ENCODE peak calls at places on chromosomes 7 and 10, in five cellular contexts. One of them, this sample, is unnamed. For H3K4me1, the result is how much of the 10 kb centered on the place peaks cover.

GRCh38 chr7:151694828-151695580 is 175.3 kb upstream of the RHEB start:
- DNase-seq in pancreas: peak
- DNase-seq in spleen: peak
- DNase-seq in esophagus squamous epithelium: no peak
- DNase-seq in ovary: no peak
- DNase-seq in this sample: peak

GRCh38 chr7:101900103-101900502 is 82.7 kb downstream of the CUX1 start:
- DNase-seq in pancreas: no peak
- DNase-seq in spleen: peak
- DNase-seq in esophagus squamous epithelium: no peak
- DNase-seq in ovary: no peak
- DNase-seq in this sample: no peak

GRCh38 chr10:77637986-77638765 is 568 bp upstream of the KCNMA1 start:
- DNase-seq in pancreas: peak
- DNase-seq in spleen: peak
- DNase-seq in esophagus squamous epithelium: no peak
- DNase-seq in ovary: peak
- DNase-seq in this sample: peak

GRCh38 chr7:41188163-41189130 is 514.4 kb downstream of the INHBA start:
- DNase-seq in pancreas: no peak
- DNase-seq in spleen: no peak
- DNase-seq in esophagus squamous epithelium: no peak
- DNase-seq in ovary: no peak
- DNase-seq in this sample: no peak

GRCh38 chr7:101156866-101157589 is 2.8 kb downstream of the AP1S1 start:
- DNase-seq in pancreas: no peak
- DNase-seq in spleen: no peak
- DNase-seq in esophagus squamous epithelium: no peak
- DNase-seq in ovary: no peak
- DNase-seq in this sample: no peak

GRCh38 chr10:27192284-27192683 is 37.1 kb downstream of the MASTL start:
- DNase-seq in pancreas: no peak
- DNase-seq in spleen: no peak
- DNase-seq in esophagus squamous epithelium: no peak
- DNase-seq in ovary: no peak
- DNase-seq in this sample: no peak

GRCh38 chr7:91089382-91089963 is 174.8 kb upstream of the FZD1 start:
- DNase-seq in pancreas: peak
- DNase-seq in spleen: no peak
- DNase-seq in esophagus squamous epithelium: no peak
- DNase-seq in ovary: no peak
- DNase-seq in this sample: no peak

GRCh38 chr7:45696476-45696875 is 122.3 kb downstream of the ADCY1 start:
- DNase-seq in pancreas: no peak
- DNase-seq in spleen: peak
- DNase-seq in esophagus squamous epithelium: no peak
- DNase-seq in ovary: no peak
- DNase-seq in this sample: peak

GRCh38 chr7:133011746-133012145 is 70.1 kb downstream of the CHCHD3 start:
- DNase-seq in pancreas: no peak
- DNase-seq in spleen: no peak
- DNase-seq in esophagus squamous epithelium: no peak
- DNase-seq in ovary: no peak
- DNase-seq in this sample: no peak

GRCh38 chr10:13717571-13717935 is 130.8 kb downstream of the PRPF18 start:
- DNase-seq in pancreas: no peak
- DNase-seq in spleen: no peak
- DNase-seq in esophagus squamous epithelium: no peak
- DNase-seq in ovary: no peak
- DNase-seq in this sample: no peak

GRCh38 chr10:13718820-13719219 is 132.1 kb downstream of the PRPF18 start:
- DNase-seq in pancreas: no peak
- DNase-seq in spleen: no peak
- DNase-seq in esophagus squamous epithelium: no peak
- DNase-seq in ovary: no peak
- DNase-seq in this sample: no peak

GRCh38 chr10:13716161-13717071 is 129.7 kb downstream of the PRPF18 start:
- DNase-seq in pancreas: no peak
- DNase-seq in spleen: no peak
- DNase-seq in esophagus squamous epithelium: no peak
- DNase-seq in ovary: no peak
- DNase-seq in this sample: no peak

GRCh38 chr10:13719411-13719810 is 132.6 kb downstream of the PRPF18 start:
- DNase-seq in pancreas: no peak
- DNase-seq in spleen: peak
- DNase-seq in esophagus squamous epithelium: no peak
- DNase-seq in ovary: no peak
- DNase-seq in this sample: no peak

GRCh38 chr10:13717936-13718772 is 131.4 kb downstream of the PRPF18 start:
- DNase-seq in pancreas: peak
- DNase-seq in spleen: peak
- DNase-seq in esophagus squamous epithelium: no peak
- DNase-seq in ovary: peak
- DNase-seq in this sample: peak
- H3K4me3 ChIP-seq in pancreas: peak
- H3K4me3 ChIP-seq in spleen: peak
- H3K4me3 ChIP-seq in esophagus squamous epithelium: peak
- H3K4me3 ChIP-seq in ovary: peak
- H3K4me3 ChIP-seq in this sample: peak

GRCh38 chr10:69007260-69007659 is 18.7 kb downstream of the KIFBP start:
- DNase-seq in pancreas: no peak
- DNase-seq in spleen: no peak
- DNase-seq in esophagus squamous epithelium: no peak
- DNase-seq in ovary: no peak
- DNase-seq in this sample: no peak
- TF ChIP-seq CTCF in pancreas: no peak
- TF ChIP-seq CTCF in spleen: no peak
- TF ChIP-seq CTCF in esophagus squamous epithelium: no peak
- TF ChIP-seq CTCF in ovary: no peak
- TF ChIP-seq CTCF in this sample: no peak

GRCh38 chr10:90912176-90912575 is 8.7 kb downstream of the ANKRD1 start:
- DNase-seq in pancreas: no peak
- DNase-seq in spleen: no peak
- DNase-seq in esophagus squamous epithelium: no peak
- DNase-seq in ovary: no peak
- DNase-seq in this sample: no peak

GRCh38 chr10:90913774-90914420 is 7.0 kb downstream of the ANKRD1 start:
- DNase-seq in pancreas: no peak
- DNase-seq in spleen: no peak
- DNase-seq in esophagus squamous epithelium: no peak
- DNase-seq in ovary: no peak
- DNase-seq in this sample: no peak

GRCh38 chr10:90916392-90917110 is 4.3 kb downstream of the ANKRD1 start:
- DNase-seq in pancreas: no peak
- DNase-seq in spleen: no peak
- DNase-seq in esophagus squamous epithelium: no peak
- DNase-seq in ovary: no peak
- DNase-seq in this sample: no peak

GRCh38 chr10:90915141-90916075 is 5.5 kb downstream of the ANKRD1 start:
- DNase-seq in pancreas: no peak
- DNase-seq in spleen: no peak
- DNase-seq in esophagus squamous epithelium: no peak
- DNase-seq in ovary: no peak
- DNase-seq in this sample: no peak

DNA sequence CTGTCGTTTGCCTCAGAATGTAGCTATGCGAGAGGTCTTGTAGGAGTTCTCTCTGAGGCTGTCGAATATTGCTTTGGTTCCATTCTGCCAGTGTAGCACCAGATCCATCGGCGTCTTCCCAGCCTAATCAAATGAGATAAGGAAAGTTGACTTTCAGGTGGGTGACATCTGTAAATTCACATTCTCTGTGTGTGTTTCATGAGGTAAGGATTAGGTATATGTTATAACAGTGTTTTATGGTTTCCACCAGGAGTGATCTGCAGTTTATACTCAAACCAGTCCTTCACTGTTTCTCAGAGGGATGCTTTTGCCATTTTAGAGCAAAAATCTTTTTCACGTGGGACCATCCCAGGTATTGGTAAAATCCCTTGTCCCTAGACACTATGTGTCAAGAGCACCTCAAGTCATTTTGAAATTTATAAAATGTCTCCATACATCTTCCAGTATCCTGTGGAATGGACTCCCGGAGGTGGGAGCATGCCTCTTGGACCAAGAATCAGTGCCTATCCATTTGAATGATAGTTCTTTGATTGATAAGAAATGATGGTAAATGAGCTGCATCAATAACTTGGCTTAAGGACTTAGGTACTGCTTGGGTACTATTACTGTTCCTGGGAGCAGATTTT is 7.9 kb downstream of the ANKRD1 start:
- DNase-seq in pancreas: no peak
- DNase-seq in spleen: no peak
- DNase-seq in esophagus squamous epithelium: no peak
- DNase-seq in ovary: no peak
- DNase-seq in this sample: no peak
- H3K4me1 ChIP-seq in pancreas: under half
- H3K4me1 ChIP-seq in spleen: under half
- H3K4me1 ChIP-seq in esophagus squamous epithelium: under half
- H3K4me1 ChIP-seq in ovary: under half
- H3K4me1 ChIP-seq in this sample: under half

GRCh38 chr7:17369686-17370426 is 71.4 kb downstream of the AHR start:
- DNase-seq in pancreas: no peak
- DNase-seq in spleen: no peak
- DNase-seq in esophagus squamous epithelium: no peak
- DNase-seq in ovary: peak
- DNase-seq in this sample: no peak
- H3K4me3 ChIP-seq in pancreas: no peak
- H3K4me3 ChIP-seq in spleen: no peak
- H3K4me3 ChIP-seq in esophagus squamous epithelium: no peak
- H3K4me3 ChIP-seq in ovary: no peak
- H3K4me3 ChIP-seq in this sample: no peak

DNA sequence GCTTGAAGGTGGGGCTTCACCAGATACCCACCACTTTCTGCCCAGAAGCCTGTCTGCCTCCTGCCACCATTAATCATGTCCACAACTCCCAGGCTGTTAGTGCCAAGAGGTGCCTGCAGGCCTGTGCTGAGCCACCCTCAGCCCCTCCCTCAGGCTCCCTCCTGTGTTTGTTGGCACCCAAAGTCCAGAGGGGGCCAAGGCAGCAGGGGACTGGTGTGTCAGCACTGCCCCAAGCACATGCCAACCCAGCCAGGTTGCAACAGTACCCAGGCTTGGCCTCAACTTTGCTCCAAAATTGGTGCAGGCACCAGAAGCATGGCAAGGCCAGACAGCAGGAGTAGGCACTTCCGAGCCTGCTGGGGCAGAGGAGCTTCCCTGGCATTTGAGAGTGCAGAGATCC is 111.3 kb downstream of the HPSE2 start:
- DNase-seq in pancreas: no peak
- DNase-seq in spleen: no peak
- DNase-seq in esophagus squamous epithelium: no peak
- DNase-seq in ovary: no peak
- DNase-seq in this sample: no peak
- TF ChIP-seq CTCF in pancreas: no peak
- TF ChIP-seq CTCF in spleen: no peak
- TF ChIP-seq CTCF in esophagus squamous epithelium: no peak
- TF ChIP-seq CTCF in ovary: no peak
- TF ChIP-seq CTCF in this sample: no peak

DNA sequence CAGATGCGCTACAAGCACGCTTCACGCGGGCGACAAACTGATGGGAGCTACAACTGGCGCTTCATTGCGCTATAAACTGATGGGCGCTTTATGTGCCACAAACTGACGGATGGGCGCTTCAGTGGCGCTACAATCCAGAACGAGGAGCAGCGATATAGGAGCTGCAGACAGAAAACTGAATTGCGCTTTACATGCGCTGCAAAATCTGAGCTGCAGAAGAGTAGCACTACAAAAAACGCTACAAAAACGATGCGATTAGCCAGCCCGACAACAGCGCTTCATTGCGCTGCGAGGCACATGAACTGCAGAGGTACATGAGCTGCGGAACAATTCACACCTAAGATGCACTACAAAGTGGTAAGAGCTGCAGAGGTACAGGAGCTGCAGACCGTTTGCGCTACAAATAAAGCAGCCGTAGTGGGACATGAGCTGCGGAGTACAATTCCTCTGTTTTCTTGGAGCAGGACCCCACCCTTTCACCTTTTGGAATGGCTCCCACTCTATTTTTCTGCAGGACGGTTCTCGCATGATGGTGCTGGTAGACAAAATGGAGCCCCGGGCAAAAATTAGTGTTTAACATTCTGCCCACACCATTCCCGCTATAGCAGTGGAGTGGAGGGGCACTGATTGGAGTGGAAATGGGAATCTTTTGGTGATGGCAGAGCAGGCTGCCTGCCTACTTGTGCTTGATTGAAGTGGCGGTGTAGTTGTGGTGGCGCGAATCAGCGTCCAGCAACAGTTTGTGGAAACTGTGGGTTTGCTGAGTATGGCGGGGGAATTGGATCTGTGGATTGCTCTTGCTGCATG is 1.2 kb upstream of the SGCE start:
- DNase-seq in pancreas: no peak
- DNase-seq in spleen: peak
- DNase-seq in esophagus squamous epithelium: no peak
- DNase-seq in ovary: peak
- DNase-seq in this sample: no peak
- H3K4me1 ChIP-seq in pancreas: under half
- H3K4me1 ChIP-seq in spleen: under half
- H3K4me1 ChIP-seq in esophagus squamous epithelium: under half
- H3K4me1 ChIP-seq in ovary: under half
- H3K4me1 ChIP-seq in this sample: under half

DNA sequence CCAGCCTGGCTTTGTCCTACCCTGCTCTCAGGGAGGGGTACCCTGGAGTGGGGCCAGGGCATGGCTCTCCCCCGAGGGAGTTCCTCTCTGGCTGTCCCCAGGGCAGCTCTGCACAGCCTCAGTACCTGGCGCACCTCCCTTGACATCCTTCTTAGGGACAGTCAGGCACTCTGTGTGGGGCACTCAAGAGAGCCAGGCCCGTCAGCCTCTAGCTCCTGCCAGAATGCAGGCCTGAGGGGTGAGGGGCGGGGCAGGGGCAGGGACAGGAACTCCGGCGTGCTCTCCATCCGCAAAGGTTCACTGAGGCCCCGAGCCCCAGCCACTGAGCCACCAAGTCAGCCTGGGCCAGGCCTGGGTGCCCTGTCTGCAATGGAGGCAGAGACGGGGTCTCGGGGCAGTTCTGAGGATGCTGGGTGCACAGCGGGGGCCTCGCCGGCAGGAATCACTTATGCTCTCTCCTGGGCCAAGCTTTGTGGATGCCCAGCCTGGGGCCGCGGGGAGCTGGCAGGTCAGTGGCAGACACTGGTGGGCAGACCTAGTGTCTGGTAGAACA is 10.1 kb downstream of the LIMK1 start:
- DNase-seq in pancreas: no peak
- DNase-seq in spleen: peak
- DNase-seq in esophagus squamous epithelium: no peak
- DNase-seq in ovary: peak
- DNase-seq in this sample: no peak
- H3K4me3 ChIP-seq in pancreas: no peak
- H3K4me3 ChIP-seq in spleen: peak
- H3K4me3 ChIP-seq in esophagus squamous epithelium: peak
- H3K4me3 ChIP-seq in ovary: no peak
- H3K4me3 ChIP-seq in this sample: peak

This sample was measured in right lobe of liver.